ENCODE peak calls at places on chromosomes 3 and 15, in ten cellular contexts. L, H, M, R, S, F, A, P, E and C are unnamed samples.
A peak's percentile ranks its signal among the peaks of the same experiment; 100 is the strongest.

GRCh38 chr3:156024904-156025303 is 95.5 kb upstream of the KCNAB1 start:
- DNase-seq in A (no peak), P (no peak), R (peak; percentile 9), S (no peak), L (no peak), F (no peak), H (no peak), E (no peak), M (peak; percentile 50), C (no peak)

GRCh38 chr3:20846081-20846480 is 660.1 kb upstream of the SGO1 start:
- DNase-seq in H (no peak), F (no peak), A (no peak), P (no peak), S (no peak), R (no peak), L (no peak), M (no peak), E (no peak), C (no peak)

GRCh38 chr3:171813278-171813896 is 3.1 kb upstream of the PLD1 start:
- DNase-seq in P (no peak), H (no peak), L (no peak), M (no peak), R (no peak), S (no peak), F (no peak), E (no peak), A (no peak), C (no peak)

GRCh38 chr3:150062492-150062891 is 91.8 kb upstream of the PFN2 start:
- DNase-seq in R (no peak), M (peak; percentile 43), H (no peak), F (no peak), E (no peak), P (no peak), S (no peak), L (no peak), A (no peak), C (no peak)

GRCh38 chr3:20041197-20041780 is 1.0 kb downstream of the KAT2B start:
- DNase-seq in L (peak; percentile 54), S (peak; percentile 96), P (peak; percentile 58), M (peak; percentile 53), H (peak; percentile 94), A (peak; percentile 67), E (no peak), F (peak; percentile 56), R (peak; percentile 51), C (no peak)

GRCh38 chr3:139182143-139182542 is 137.5 kb upstream of the PRR23C start:
- DNase-seq in M (no peak), L (no peak), E (no peak), R (no peak), H (no peak), F (no peak), S (no peak), P (no peak), A (no peak), C (no peak)

GRCh38 chr3:65412591-65412990 is 626.1 kb downstream of the MAGI1 start:
- DNase-seq in A (no peak), F (no peak), E (no peak), H (no peak), S (no peak), M (no peak), R (no peak), L (peak; percentile 60), P (no peak), C (no peak)

GRCh38 chr3:107690522-107691138 is 167.9 kb downstream of the BBX start:
- DNase-seq in S (no peak), A (no peak), H (no peak), E (peak; percentile 41), M (peak; percentile 64), P (peak; percentile 44), R (peak; percentile 67), F (no peak), L (peak; percentile 38), C (no peak)

GRCh38 chr3:128395500-128396125 is 71.1 kb downstream of the DNAJB8 start:
- DNase-seq in M (no peak), R (no peak), L (no peak), E (no peak), S (no peak), P (no peak), F (no peak), H (no peak), A (no peak), C (no peak)

GRCh38 chr3:182735672-182736071 is 57.6 kb upstream of the ATP11B start:
- DNase-seq in A (no peak), S (no peak), R (no peak), L (no peak), H (no peak), E (peak; percentile 4), F (no peak), P (peak; percentile 72), M (no peak), C (no peak)

GRCh38 chr15:79091204-79091867 is 756 bp upstream of the RASGRF1 start:
- DNase-seq in H (peak; percentile 71), M (no peak), A (no peak), R (peak; percentile 65), P (no peak), F (peak; percentile 29), E (no peak), L (peak; percentile 8), S (no peak), C (no peak)

GRCh38 chr15:101805605-101806345 is 2.5 kb downstream of the OR4F6 start:
- DNase-seq in L (no peak), R (no peak), E (no peak), P (no peak), A (no peak), H (no peak), F (no peak), S (no peak), M (peak; percentile 50), C (no peak)

GRCh38 chr15:38650384-38650783 is 85.8 kb upstream of the RASGRP1 start:
- DNase-seq in H (no peak), R (no peak), M (no peak), E (no peak), F (no peak), S (no peak), L (no peak), A (no peak), P (no peak), C (no peak)

GRCh38 chr15:90055182-90055581 is 47.1 kb downstream of the IDH2 start:
- DNase-seq in S (no peak), F (no peak), M (no peak), A (no peak), R (no peak), H (no peak), E (no peak), L (no peak), P (no peak), C (no peak)

GRCh38 chr15:25989327-25989726 is 126.2 kb upstream of the ATP10A start:
- DNase-seq in M (no peak), L (no peak), P (no peak), S (no peak), E (no peak), A (no peak), R (no peak), H (no peak), F (no peak), C (no peak)

GRCh38 chr15:56532766-56533455 is 68.0 kb upstream of the MNS1 start:
- DNase-seq in E (no peak), F (no peak), S (no peak), H (no peak), A (no peak), M (no peak), L (peak; percentile 50), P (no peak), R (no peak), C (no peak)

GRCh38 chr3:198071602-198072285 is 111.7 kb downstream of the LMLN start:
- DNase-seq in S (no peak), F (peak; percentile 51), L (no peak), E (peak; percentile 8), R (peak; percentile 73), H (no peak), P (peak; percentile 21), A (no peak), M (peak; percentile 100), C (peak; percentile 97)

GRCh38 chr3:30421261-30421660 is 185.1 kb upstream of the TGFBR2 start:
- DNase-seq in H (no peak), S (no peak), A (no peak), F (no peak), P (no peak), E (peak; percentile 41), M (peak; percentile 93), R (no peak), L (no peak), C (no peak)

GRCh38 chr15:34206016-34206415 is 3.9 kb downstream of the KATNBL1 start:
- DNase-seq in R (no peak), H (no peak), L (no peak), M (peak; percentile 69), S (no peak), F (no peak), P (no peak), A (no peak), E (no peak), C (peak; percentile 38)

GRCh38 chr15:81029416-81030367 is 29.0 kb downstream of the TLNRD1 start:
- DNase-seq in M (peak; percentile 81), A (no peak), F (no peak), S (no peak), P (no peak), H (no peak), L (no peak), R (peak; percentile 29), E (no peak), C (peak; percentile 1)

GRCh38 chr15:73367624-73368300 is 996 bp downstream of the HCN4 start:
- DNase-seq in E (no peak), H (no peak), P (no peak), A (no peak), M (no peak), F (no peak), S (no peak), L (no peak), R (no peak), C (no peak)

GRCh38 chr3:38323060-38323459 is 23.5 kb upstream of the XYLB start:
- DNase-seq in R (no peak), M (no peak), F (no peak), S (no peak), A (no peak), H (no peak), P (no peak), L (no peak), E (no peak), C (no peak)

GRCh38 chr3:184361932-184362667 is 590 bp downstream of the POLR2H start:
- DNase-seq in E (no peak), M (peak; percentile 51), F (no peak), S (peak; percentile 92), A (no peak), R (peak; percentile 81), P (no peak), H (no peak), L (peak; percentile 83), C (no peak)

GRCh38 chr3:147843331-147843730 is 434.2 kb downstream of the ZIC1 start:
- DNase-seq in L (no peak), M (peak; percentile 3), S (no peak), P (no peak), H (no peak), R (no peak), A (no peak), E (no peak), F (no peak), C (no peak)

GRCh38 chr15:76059320-76060097 is at the start of gene TMEM266:
- DNase-seq in S (peak; percentile 79), E (no peak), H (no peak), F (peak; percentile 83), L (peak; percentile 38), R (peak; percentile 43), A (no peak), P (no peak), M (no peak), C (no peak)

GRCh38 chr3:84573962-84574361 is 384.8 kb upstream of the CADM2 start:
- DNase-seq in R (no peak), F (no peak), S (no peak), M (no peak), H (no peak), L (no peak), P (no peak), E (no peak), A (no peak), C (no peak)

GRCh38 chr15:69508659-69509058 is 56.0 kb downstream of the RPLP1 start:
- DNase-seq in A (no peak), R (no peak), H (no peak), P (peak; percentile 43), L (no peak), M (no peak), F (no peak), E (no peak), S (no peak), C (no peak)

GRCh38 chr3:89606151-89606550 is 498.7 kb downstream of the EPHA3 start:
- DNase-seq in E (no peak), F (no peak), A (no peak), L (no peak), P (no peak), S (no peak), R (no peak), M (peak; percentile 5), H (no peak), C (no peak)